ENCODE peak calls at places on chromosomes 6 and 20, in five cellular contexts. One of them, this sample, is unnamed.

GRCh38 chr20:12112089-12112474 is 194.4 kb downstream of the BTBD3 start:
- DNase-seq in fibroblast of lung: no peak
- DNase-seq in WTC11: no peak
- DNase-seq in mucosa of descending colon: no peak
- DNase-seq in transverse colon: no peak
- DNase-seq in this sample: no peak

GRCh38 chr6:169073311-169073710 is 180.3 kb downstream of the THBS2 start:
- DNase-seq in fibroblast of lung: peak
- DNase-seq in WTC11: no peak
- DNase-seq in mucosa of descending colon: no peak
- DNase-seq in transverse colon: no peak
- DNase-seq in this sample: no peak

GRCh38 chr6:100311707-100312266 is 152.9 kb downstream of the SIM1 start:
- DNase-seq in fibroblast of lung: peak
- DNase-seq in WTC11: no peak
- DNase-seq in mucosa of descending colon: no peak
- DNase-seq in transverse colon: no peak
- DNase-seq in this sample: no peak

GRCh38 chr6:76043690-76044089 is 28.8 kb downstream of the IMPG1 start:
- DNase-seq in fibroblast of lung: no peak
- DNase-seq in WTC11: no peak
- DNase-seq in mucosa of descending colon: no peak
- DNase-seq in transverse colon: no peak
- DNase-seq in this sample: no peak

GRCh38 chr6:157982580-157983438 is 1.1 kb downstream of the SYNJ2 start:
- DNase-seq in fibroblast of lung: peak
- DNase-seq in WTC11: no peak
- DNase-seq in mucosa of descending colon: no peak
- DNase-seq in transverse colon: peak
- DNase-seq in this sample: no peak

GRCh38 chr6:14354919-14355572 is 237.5 kb downstream of the CD83 start:
- DNase-seq in fibroblast of lung: peak
- DNase-seq in WTC11: no peak
- DNase-seq in mucosa of descending colon: peak
- DNase-seq in transverse colon: peak
- DNase-seq in this sample: no peak

GRCh38 chr6:161374971-161375873 is 101.4 kb upstream of the AGPAT4 start:
- DNase-seq in fibroblast of lung: peak
- DNase-seq in WTC11: peak
- DNase-seq in mucosa of descending colon: peak
- DNase-seq in transverse colon: peak
- DNase-seq in this sample: no peak

GRCh38 chr6:103231185-103231584 is 1628.5 kb downstream of the HACE1 start:
- DNase-seq in fibroblast of lung: no peak
- DNase-seq in WTC11: no peak
- DNase-seq in mucosa of descending colon: no peak
- DNase-seq in transverse colon: no peak
- DNase-seq in this sample: no peak

GRCh38 chr6:35050291-35050987 is 90.7 kb downstream of the TCP11 start:
- DNase-seq in fibroblast of lung: no peak
- DNase-seq in WTC11: no peak
- DNase-seq in mucosa of descending colon: no peak
- DNase-seq in transverse colon: no peak
- DNase-seq in this sample: no peak

GRCh38 chr6:133820208-133820607 is 68.7 kb upstream of the TCF21 start:
- DNase-seq in fibroblast of lung: no peak
- DNase-seq in WTC11: no peak
- DNase-seq in mucosa of descending colon: no peak
- DNase-seq in transverse colon: no peak
- DNase-seq in this sample: no peak

GRCh38 chr6:74075323-74075722 is 379.3 kb downstream of the CD109 start:
- DNase-seq in fibroblast of lung: peak
- DNase-seq in WTC11: no peak
- DNase-seq in mucosa of descending colon: no peak
- DNase-seq in transverse colon: no peak
- DNase-seq in this sample: no peak

GRCh38 chr6:119032428-119032827 is 46.0 kb downstream of the FAM184A start:
- DNase-seq in fibroblast of lung: no peak
- DNase-seq in WTC11: no peak
- DNase-seq in mucosa of descending colon: no peak
- DNase-seq in transverse colon: no peak
- DNase-seq in this sample: no peak

GRCh38 chr6:137291441-137291840 is 72.3 kb upstream of the IFNGR1 start:
- DNase-seq in fibroblast of lung: peak
- DNase-seq in WTC11: no peak
- DNase-seq in mucosa of descending colon: no peak
- DNase-seq in transverse colon: peak
- DNase-seq in this sample: no peak

GRCh38 chr6:62707914-62708313 is 421.9 kb upstream of the KHDRBS2 start:
- DNase-seq in fibroblast of lung: no peak
- DNase-seq in WTC11: no peak
- DNase-seq in mucosa of descending colon: no peak
- DNase-seq in transverse colon: no peak
- DNase-seq in this sample: no peak

GRCh38 chr6:135090819-135091218 is 36.2 kb upstream of the HBS1L start:
- DNase-seq in fibroblast of lung: no peak
- DNase-seq in WTC11: no peak
- DNase-seq in mucosa of descending colon: no peak
- DNase-seq in transverse colon: no peak
- DNase-seq in this sample: no peak

GRCh38 chr6:149271348-149272340 is 45.9 kb upstream of the TAB2 start:
- DNase-seq in fibroblast of lung: no peak
- DNase-seq in WTC11: no peak
- DNase-seq in mucosa of descending colon: no peak
- DNase-seq in transverse colon: peak
- DNase-seq in this sample: no peak

GRCh38 chr6:19465760-19466159 is 371.4 kb upstream of the ID4 start:
- DNase-seq in fibroblast of lung: peak
- DNase-seq in WTC11: no peak
- DNase-seq in mucosa of descending colon: no peak
- DNase-seq in transverse colon: no peak
- DNase-seq in this sample: no peak

GRCh38 chr6:136510299-136510698 is 39.9 kb downstream of the MAP7 start:
- DNase-seq in fibroblast of lung: no peak
- DNase-seq in WTC11: no peak
- DNase-seq in mucosa of descending colon: no peak
- DNase-seq in transverse colon: no peak
- DNase-seq in this sample: no peak

GRCh38 chr20:47360489-47361267 is 4.2 kb upstream of the ZMYND8 start:
- DNase-seq in fibroblast of lung: peak
- DNase-seq in WTC11: peak
- DNase-seq in mucosa of descending colon: peak
- DNase-seq in transverse colon: peak
- DNase-seq in this sample: peak

GRCh38 chr20:32091888-32092346 is 17.6 kb upstream of the TM9SF4 start:
- DNase-seq in fibroblast of lung: peak
- DNase-seq in WTC11: peak
- DNase-seq in mucosa of descending colon: peak
- DNase-seq in transverse colon: peak
- DNase-seq in this sample: peak

GRCh38 chr6:111673871-111674270 is 68.2 kb upstream of the TRAF3IP2 start:
- DNase-seq in fibroblast of lung: no peak
- DNase-seq in WTC11: no peak
- DNase-seq in mucosa of descending colon: no peak
- DNase-seq in transverse colon: no peak
- DNase-seq in this sample: no peak

GRCh38 chr20:9609892-9610502 is 95.6 kb downstream of the LAMP5 start:
- DNase-seq in fibroblast of lung: peak
- DNase-seq in WTC11: peak
- DNase-seq in mucosa of descending colon: no peak
- DNase-seq in transverse colon: peak
- DNase-seq in this sample: peak

GRCh38 chr20:23691675-23692074 is 2.8 kb upstream of the CST4 start:
- DNase-seq in fibroblast of lung: no peak
- DNase-seq in WTC11: no peak
- DNase-seq in mucosa of descending colon: no peak
- DNase-seq in transverse colon: no peak
- DNase-seq in this sample: no peak

GRCh38 chr6:108592371-108593337 is 31.9 kb downstream of the FOXO3 start:
- DNase-seq in fibroblast of lung: peak
- DNase-seq in WTC11: no peak
- DNase-seq in mucosa of descending colon: no peak
- DNase-seq in transverse colon: peak
- DNase-seq in this sample: no peak

GRCh38 chr20:58930496-58930895 is 50.6 kb upstream of the NELFCD start:
- DNase-seq in fibroblast of lung: no peak
- DNase-seq in WTC11: no peak
- DNase-seq in mucosa of descending colon: no peak
- DNase-seq in transverse colon: no peak
- DNase-seq in this sample: no peak

GRCh38 chr6:66731310-66731709 is 1024.3 kb upstream of the EYS start:
- DNase-seq in fibroblast of lung: peak
- DNase-seq in WTC11: no peak
- DNase-seq in mucosa of descending colon: no peak
- DNase-seq in transverse colon: no peak
- DNase-seq in this sample: no peak

DNA sequence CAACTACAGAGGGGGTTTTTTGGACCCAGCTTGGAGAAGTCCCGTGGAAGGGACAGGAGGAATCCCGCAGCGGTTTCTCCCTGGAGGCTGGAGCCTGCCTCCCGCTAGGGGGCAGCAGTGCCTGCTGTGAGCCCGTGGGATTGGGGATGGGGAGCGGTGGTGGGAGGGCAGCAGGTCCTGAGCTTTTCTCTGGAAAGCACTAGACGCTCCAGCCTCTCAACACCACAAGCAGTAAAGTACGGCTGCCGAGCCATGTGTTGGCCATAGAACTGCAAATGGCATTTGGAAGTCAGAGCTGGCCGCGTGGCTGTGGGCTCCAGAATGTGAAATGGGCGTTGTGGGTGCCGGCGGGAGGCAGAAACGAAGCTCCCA is 47.8 kb downstream of the GMPR start:
- DNase-seq in fibroblast of lung: peak
- DNase-seq in WTC11: peak
- DNase-seq in mucosa of descending colon: no peak
- DNase-seq in transverse colon: no peak
- DNase-seq in this sample: peak
- TF ChIP-seq CTCF in fibroblast of lung: peak
- TF ChIP-seq CTCF in WTC11: peak
- TF ChIP-seq CTCF in mucosa of descending colon: peak
- TF ChIP-seq CTCF in transverse colon: peak
- TF ChIP-seq CTCF in this sample: peak

GRCh38 chr6:39361657-39362486 is 39.4 kb upstream of the KCNK16 start:
- DNase-seq in fibroblast of lung: peak
- DNase-seq in WTC11: peak
- DNase-seq in mucosa of descending colon: no peak
- DNase-seq in transverse colon: peak
- DNase-seq in this sample: peak
- TF ChIP-seq CTCF in fibroblast of lung: peak
- TF ChIP-seq CTCF in WTC11: peak
- TF ChIP-seq CTCF in mucosa of descending colon: peak
- TF ChIP-seq CTCF in transverse colon: peak
- TF ChIP-seq CTCF in this sample: peak

GRCh38 chr6:33566182-33567084 is 13.6 kb downstream of the BAK1 start:
- DNase-seq in fibroblast of lung: peak
- DNase-seq in WTC11: no peak
- DNase-seq in mucosa of descending colon: no peak
- DNase-seq in transverse colon: no peak
- DNase-seq in this sample: no peak

GRCh38 chr6:33571637-33572316 is 8.3 kb downstream of the BAK1 start:
- DNase-seq in fibroblast of lung: no peak
- DNase-seq in WTC11: no peak
- DNase-seq in mucosa of descending colon: no peak
- DNase-seq in transverse colon: no peak
- DNase-seq in this sample: no peak

GRCh38 chr6:33575211-33575610 is 4.9 kb downstream of the BAK1 start:
- DNase-seq in fibroblast of lung: no peak
- DNase-seq in WTC11: no peak
- DNase-seq in mucosa of descending colon: no peak
- DNase-seq in transverse colon: no peak
- DNase-seq in this sample: no peak

GRCh38 chr6:33568826-33569570 is 11.1 kb downstream of the BAK1 start:
- DNase-seq in fibroblast of lung: no peak
- DNase-seq in WTC11: no peak
- DNase-seq in mucosa of descending colon: no peak
- DNase-seq in transverse colon: no peak
- DNase-seq in this sample: no peak

DNA sequence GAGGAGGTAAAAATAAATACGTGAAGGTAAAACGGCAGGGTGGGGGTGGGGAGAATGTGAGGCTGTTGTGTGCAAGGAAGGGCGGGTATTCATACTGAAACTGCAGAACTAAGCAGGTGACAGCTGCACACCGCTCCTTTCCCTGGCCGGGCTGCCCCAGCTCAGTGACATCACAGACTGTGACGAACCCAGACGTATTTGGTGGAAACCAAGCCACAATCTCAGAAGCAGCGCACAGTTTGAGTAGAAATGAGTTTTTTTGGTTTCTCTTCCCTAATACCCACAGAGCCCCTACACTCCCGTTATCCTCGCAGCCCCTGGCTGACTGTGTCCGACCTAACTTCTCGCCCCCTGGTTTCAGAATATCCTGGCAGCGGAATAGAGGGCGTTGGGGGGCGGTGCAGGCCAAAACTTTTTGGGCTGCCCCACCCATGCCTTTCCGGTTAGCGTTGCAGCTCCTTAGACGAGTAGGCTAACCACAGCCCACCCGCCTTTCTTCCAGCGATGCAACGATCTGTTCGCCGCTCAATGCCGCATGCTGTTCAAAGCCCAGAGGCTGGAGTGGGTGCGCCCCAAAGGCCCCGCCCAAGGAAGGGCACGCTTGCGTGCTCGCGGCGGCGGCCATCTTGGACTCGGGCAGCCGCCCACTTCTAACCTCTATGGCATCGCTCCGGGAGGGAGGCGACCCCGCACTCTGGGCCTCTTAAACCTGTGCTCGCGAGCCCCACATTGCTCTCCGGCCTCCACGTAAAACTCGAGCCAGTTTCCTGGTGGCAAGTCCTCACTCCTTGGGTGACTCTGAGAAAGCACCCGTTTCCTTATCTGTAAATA is 9.1 kb downstream of the BAK1 start:
- DNase-seq in fibroblast of lung: peak
- DNase-seq in WTC11: peak
- DNase-seq in mucosa of descending colon: peak
- DNase-seq in transverse colon: peak
- DNase-seq in this sample: peak
- TF ChIP-seq CTCF in fibroblast of lung: no peak
- TF ChIP-seq CTCF in WTC11: no peak
- TF ChIP-seq CTCF in mucosa of descending colon: no peak
- TF ChIP-seq CTCF in transverse colon: no peak
- TF ChIP-seq CTCF in this sample: no peak

GRCh38 chr6:166334878-166335277 is 7.5 kb downstream of the SFT2D1 start:
- DNase-seq in fibroblast of lung: no peak
- DNase-seq in WTC11: no peak
- DNase-seq in mucosa of descending colon: no peak
- DNase-seq in transverse colon: no peak
- DNase-seq in this sample: no peak

GRCh38 chr6:166333172-166333995 is 9.0 kb downstream of the SFT2D1 start:
- DNase-seq in fibroblast of lung: no peak
- DNase-seq in WTC11: no peak
- DNase-seq in mucosa of descending colon: no peak
- DNase-seq in transverse colon: no peak
- DNase-seq in this sample: no peak

GRCh38 chr6:166331503-166332133 is 10.7 kb downstream of the SFT2D1 start:
- DNase-seq in fibroblast of lung: no peak
- DNase-seq in WTC11: no peak
- DNase-seq in mucosa of descending colon: no peak
- DNase-seq in transverse colon: no peak
- DNase-seq in this sample: no peak

GRCh38 chr6:166335378-166336366 is 6.7 kb downstream of the SFT2D1 start:
- DNase-seq in fibroblast of lung: no peak
- DNase-seq in WTC11: no peak
- DNase-seq in mucosa of descending colon: no peak
- DNase-seq in transverse colon: no peak
- DNase-seq in this sample: no peak

GRCh38 chr6:166330612-166331011 is 11.7 kb downstream of the SFT2D1 start:
- DNase-seq in fibroblast of lung: peak
- DNase-seq in WTC11: peak
- DNase-seq in mucosa of descending colon: no peak
- DNase-seq in transverse colon: peak
- DNase-seq in this sample: peak
- TF ChIP-seq CTCF in fibroblast of lung: no peak
- TF ChIP-seq CTCF in WTC11: no peak
- TF ChIP-seq CTCF in mucosa of descending colon: no peak
- TF ChIP-seq CTCF in transverse colon: no peak
- TF ChIP-seq CTCF in this sample: no peak

This sample was measured in neural crest cell.